ENCODE peak calls at places on chromosomes 13 and 19, in six cellular contexts. G is breast epithelium, B is IMR-90, R is neural progenitor cell, M is B cell, Q is psoas muscle. X is an unnamed sample.

GRCh38 chr19:28502879-28503734 is 709.8 kb downstream of the UQCRFS1 start:
- DNase-seq in Q (no peak), B (no peak), G (no peak), R (no peak), M (no peak), X (no peak)

GRCh38 chr19:51489113-51489512 is 10.8 kb downstream of the CEACAM18 start:
- DNase-seq in B (no peak), Q (no peak), M (no peak), G (no peak), R (no peak), X (no peak)

GRCh38 chr13:33033361-33033812 is 17.2 kb downstream of the KL start:
- DNase-seq in G (no peak), R (no peak), B (no peak), Q (no peak), M (peak), X (peak)

GRCh38 chr19:49151339-49152217 is 3.6 kb downstream of the HRC start:
- DNase-seq in M (peak), Q (peak), R (peak), B (peak), G (peak), X (no peak)

GRCh38 chr13:106349080-106349841 is 186.2 kb downstream of the EFNB2 start:
- DNase-seq in Q (no peak), M (no peak), R (peak), B (peak), G (no peak), X (no peak)

GRCh38 chr13:114099918-114100445 is 32.4 kb downstream of the RASA3 start:
- DNase-seq in G (peak), M (no peak), R (peak), B (peak), Q (peak), X (no peak)

GRCh38 chr19:58387338-58388174 is 487 bp downstream of the RPS5 start:
- DNase-seq in Q (no peak), R (no peak), G (no peak), B (no peak), M (no peak), X (no peak)

GRCh38 chr13:78806457-78806856 is 147.5 kb upstream of the OBI1 start:
- DNase-seq in G (no peak), B (no peak), R (peak), M (peak), Q (no peak), X (no peak)

GRCh38 chr13:101343128-101343787 is 73.0 kb downstream of the NALCN start:
- DNase-seq in R (no peak), G (no peak), M (no peak), Q (no peak), B (peak), X (no peak)

GRCh38 chr13:49935171-49936084 is 712 bp downstream of the SPRYD7 start:
- DNase-seq in B (peak), M (no peak), Q (no peak), G (peak), R (peak), X (peak)

GRCh38 chr13:99042851-99043250 is 65.0 kb upstream of the DOCK9 start:
- DNase-seq in M (no peak), R (no peak), B (no peak), Q (no peak), G (no peak), X (no peak)
- TF ChIP-seq CTCF in M (no peak), R (no peak), B (no peak), Q (no peak), G (no peak), X (no peak)

DNA sequence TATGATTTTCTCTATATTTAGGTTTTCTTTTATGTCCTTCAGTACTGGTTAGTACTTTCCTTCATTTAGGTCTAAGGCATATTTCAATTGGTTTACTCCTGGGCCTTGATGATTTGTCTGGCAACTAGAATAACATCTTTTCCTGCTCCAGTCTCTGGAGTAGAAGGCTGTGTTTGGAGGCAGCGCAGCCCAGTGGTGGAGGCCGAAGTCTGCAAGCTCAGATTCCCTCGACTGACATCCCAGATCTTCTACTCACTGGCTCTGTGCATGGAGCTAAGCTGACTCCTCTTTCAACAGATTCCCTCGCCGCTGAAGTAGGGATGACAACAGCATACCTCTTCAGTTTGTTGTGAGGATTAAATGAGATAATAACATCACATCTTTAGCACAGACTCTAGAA is 141.0 kb downstream of the RAP2A start:
- DNase-seq in R (peak), M (no peak), G (no peak), Q (no peak), B (peak), X (peak)
- TF ChIP-seq CTCF in R (peak), M (peak), G (no peak), Q (peak), B (peak), X (peak)

GRCh38 chr13:21641629-21642028 is 29.2 kb upstream of the FGF9 start:
- DNase-seq in G (no peak), R (no peak), B (no peak), Q (no peak), M (no peak), X (no peak)
- TF ChIP-seq CTCF in G (no peak), R (no peak), B (no peak), Q (no peak), M (no peak), X (no peak)

GRCh38 chr19:35075202-35076025 is 33.9 kb downstream of the HPN start:
- DNase-seq in B (no peak), M (no peak), R (no peak), G (no peak), Q (no peak), X (no peak)

GRCh38 chr19:35073516-35073915 is 32.0 kb downstream of the HPN start:
- DNase-seq in G (no peak), Q (no peak), B (no peak), R (no peak), M (no peak), X (no peak)

GRCh38 chr19:35073941-35074340 is 32.4 kb downstream of the HPN start:
- DNase-seq in Q (no peak), G (no peak), R (no peak), M (no peak), B (no peak), X (no peak)

GRCh38 chr19:35076026-35076370 is 34.5 kb downstream of the HPN start:
- DNase-seq in G (no peak), M (no peak), R (no peak), Q (no peak), B (no peak), X (no peak)

DNA sequence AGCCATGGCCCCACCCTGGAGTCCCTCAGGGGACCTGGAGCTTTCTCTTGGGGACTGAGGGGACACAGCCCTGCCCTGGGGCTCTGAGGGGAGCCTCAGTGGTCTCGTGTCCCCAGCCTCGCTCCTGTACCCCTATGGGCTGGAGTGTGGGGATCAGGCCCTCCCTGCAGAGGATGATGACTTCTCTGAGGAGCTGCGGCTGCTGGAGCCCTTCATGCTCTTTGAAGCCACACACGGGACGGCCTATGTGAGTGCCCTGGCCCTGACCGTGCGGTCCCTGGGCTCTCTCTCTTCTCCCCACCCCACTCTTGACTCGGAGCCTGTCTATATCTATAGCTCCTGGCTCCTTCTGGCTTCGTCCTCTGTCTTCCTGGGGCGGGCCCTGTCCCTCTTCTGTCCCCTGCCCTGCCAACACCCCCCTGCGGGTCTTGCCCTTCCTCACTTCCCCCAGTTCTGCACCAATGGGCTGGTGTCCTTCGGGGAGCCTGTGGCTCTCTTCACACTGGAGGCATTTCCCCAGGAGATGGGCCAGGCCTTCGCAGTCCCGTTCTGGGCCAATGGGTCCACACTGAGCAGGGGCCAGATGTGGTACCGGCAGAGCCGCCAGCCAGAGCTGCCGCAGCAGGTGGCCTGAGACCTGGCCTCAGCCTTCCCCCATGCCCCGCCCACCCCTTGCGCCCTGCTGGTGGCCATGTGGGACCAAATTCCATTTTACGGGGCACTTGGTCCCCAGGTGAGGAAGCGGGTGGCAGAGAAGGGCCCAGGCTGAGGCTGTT is 33.1 kb downstream of the HPN start:
- DNase-seq in B (no peak), M (no peak), G (no peak), R (no peak), Q (no peak), X (no peak)
- TF ChIP-seq CTCF in B (no peak), M (no peak), G (no peak), R (no peak), Q (no peak), X (no peak)

GRCh38 chr13:30803791-30804190 is 68.4 kb downstream of the ALOX5AP start:
- DNase-seq in Q (no peak), B (no peak), G (no peak), M (no peak), R (no peak), X (no peak)

GRCh38 chr13:30802953-30803478 is 67.7 kb downstream of the ALOX5AP start:
- DNase-seq in R (peak), Q (peak), B (peak), M (peak), G (peak), X (peak)

GRCh38 chr13:30805603-30806011 is 70.3 kb downstream of the ALOX5AP start:
- DNase-seq in Q (no peak), R (no peak), M (no peak), G (peak), B (peak), X (no peak)

GRCh38 chr13:30805132-30805537 is 69.8 kb downstream of the ALOX5AP start:
- DNase-seq in G (no peak), B (no peak), R (no peak), Q (no peak), M (no peak), X (no peak)

DNA sequence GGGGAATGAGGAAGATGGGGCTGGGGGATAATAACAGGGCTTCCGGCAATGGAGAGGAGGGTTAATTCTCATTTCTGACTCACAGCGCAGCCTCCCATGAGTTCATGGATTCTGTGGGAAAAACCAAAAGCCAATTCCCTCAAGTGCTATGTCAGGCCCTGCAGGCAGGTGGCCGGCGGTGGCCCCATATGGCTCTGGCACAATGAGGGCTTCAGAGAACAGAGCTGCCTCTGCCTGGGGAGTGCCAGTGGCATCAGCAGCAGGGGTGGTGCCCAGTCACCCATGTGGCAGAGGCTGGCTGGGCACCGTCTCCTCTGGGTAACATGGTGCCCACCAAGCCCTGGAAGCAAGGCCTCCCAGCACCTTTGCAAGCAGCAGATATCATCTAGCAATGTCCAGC is 69.1 kb downstream of the ALOX5AP start:
- DNase-seq in B (no peak), Q (no peak), M (no peak), R (no peak), G (no peak), X (no peak)
- TF ChIP-seq CTCF in B (peak), Q (no peak), M (no peak), R (no peak), G (no peak), X (no peak)

GRCh38 chr13:48297131-48297786 is 6.3 kb upstream of the RB1 start:
- DNase-seq in B (no peak), Q (no peak), R (no peak), G (no peak), M (no peak), X (no peak)
- TF ChIP-seq CTCF in B (no peak), Q (no peak), R (no peak), G (no peak), M (no peak), X (no peak)

DNA sequence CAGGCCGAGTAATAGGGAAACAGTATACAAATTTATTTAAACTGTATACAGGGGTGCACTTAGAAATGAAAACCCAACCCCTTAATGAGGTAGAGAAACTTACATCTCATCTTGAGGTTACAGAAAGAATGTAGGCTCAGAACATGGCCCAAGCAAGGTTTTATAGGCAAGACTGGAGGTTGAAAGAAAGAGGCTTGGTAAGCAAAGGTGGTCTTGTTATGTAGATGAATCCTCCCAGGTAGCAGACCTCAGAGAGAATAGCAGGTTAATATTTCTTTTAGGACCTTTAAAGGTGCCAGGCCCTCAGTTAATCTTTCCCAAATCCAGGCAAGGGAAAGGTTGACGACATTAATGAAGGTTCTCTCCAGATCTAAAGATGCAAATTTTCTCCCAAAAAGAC is 1466.8 kb upstream of the PRR20A start:
- DNase-seq in B (no peak), R (no peak), Q (no peak), G (no peak), M (no peak), X (no peak)
- TF ChIP-seq CTCF in B (no peak), R (no peak), Q (no peak), G (no peak), M (no peak), X (no peak)

DNA sequence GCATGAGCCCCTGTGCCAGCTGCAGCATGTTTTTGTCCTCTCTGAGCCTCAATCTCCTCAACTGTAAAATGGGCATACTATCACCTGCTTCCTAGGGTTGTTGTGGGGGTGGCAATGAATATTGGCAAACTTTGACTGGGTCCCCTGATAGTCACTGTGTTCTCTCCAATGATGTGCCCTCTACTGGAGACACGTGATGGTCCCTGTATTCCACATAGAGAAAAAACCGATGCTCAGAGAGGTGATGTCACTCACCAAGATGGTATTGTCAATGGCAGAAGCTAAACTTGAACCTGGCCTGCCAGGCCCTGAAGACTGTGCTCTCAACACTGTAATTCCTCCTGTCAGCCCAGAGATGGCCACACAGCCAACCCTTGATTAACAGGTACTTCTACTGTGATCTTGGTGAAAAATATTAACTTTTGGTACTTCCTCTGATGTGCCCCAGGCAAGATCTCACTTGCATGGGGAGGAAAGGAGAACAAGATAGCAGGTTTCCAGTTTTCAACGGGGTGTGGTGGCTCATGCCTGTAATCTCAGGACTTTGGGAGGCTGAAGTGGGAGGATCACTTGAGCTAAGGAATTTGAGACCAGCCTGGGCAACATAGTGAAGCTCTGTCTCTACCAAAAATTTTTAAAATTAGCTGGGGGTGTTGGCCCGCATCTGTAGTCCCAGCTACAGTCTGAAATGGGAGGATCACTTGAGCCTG is 3.6 kb downstream of the CEACAM20 start:
- DNase-seq in M (no peak), R (no peak), B (no peak), Q (no peak), G (no peak), X (no peak)
- TF ChIP-seq CTCF in M (no peak), R (no peak), B (no peak), Q (no peak), G (no peak), X (no peak)

X was measured in GM20000.